ENCODE peak calls at places on chromosomes 12 and 14, in six cellular contexts. C, U, T, J, Z and F are unnamed samples. For H3K9me3, the result is how much of the 10 kb centered on the place peaks cover.

GRCh38 chr14:43406936-43407335 is 1100.1 kb downstream of the FSCB start:
- DNase-seq in C (no peak), U (no peak), T (no peak), J (no peak), Z (no peak), F (no peak)

GRCh38 chr12:9646794-9647622 is 22.5 kb upstream of the CLEC2D start:
- DNase-seq in C (no peak), U (no peak), T (peak), J (no peak), Z (no peak), F (no peak)

GRCh38 chr12:66061076-66061475 is 69.5 kb downstream of the LLPH start:
- DNase-seq in C (no peak), U (no peak), T (no peak), J (no peak), Z (no peak), F (no peak)

GRCh38 chr14:25121342-25122129 is 71.6 kb upstream of the STXBP6 start:
- DNase-seq in C (no peak), U (no peak), T (no peak), J (no peak), Z (no peak), F (no peak)

GRCh38 chr14:32896979-32897723 is 41.5 kb upstream of the NPAS3 start:
- DNase-seq in C (no peak), U (no peak), T (no peak), J (no peak), Z (no peak), F (no peak)

GRCh38 chr14:96205059-96205993 is 687 bp downstream of the BDKRB2 start:
- DNase-seq in C (no peak), U (no peak), T (peak), J (no peak), Z (no peak), F (no peak)

GRCh38 chr14:65210827-65211192 is 108.5 kb upstream of the MAX start:
- DNase-seq in C (no peak), U (no peak), T (no peak), J (no peak), Z (no peak), F (no peak)

GRCh38 chr14:78700236-78700635 is 530.1 kb downstream of the NRXN3 start:
- DNase-seq in C (no peak), U (no peak), T (no peak), J (no peak), Z (no peak), F (no peak)

GRCh38 chr12:112665971-112666370 is 125.6 kb upstream of the RPH3A start:
- DNase-seq in C (no peak), U (no peak), T (no peak), J (no peak), Z (no peak), F (no peak)

GRCh38 chr12:31985832-31986231 is 26.6 kb downstream of the RESF1 start:
- DNase-seq in C (no peak), U (no peak), T (no peak), J (no peak), Z (no peak), F (no peak)

GRCh38 chr12:91219919-91220318 is 37.3 kb upstream of the DCN start:
- DNase-seq in C (no peak), U (no peak), T (no peak), J (no peak), Z (no peak), F (no peak)

GRCh38 chr14:73283592-73284379 is 46.5 kb downstream of the PAPLN start:
- DNase-seq in C (no peak), U (no peak), T (no peak), J (no peak), Z (no peak), F (no peak)

GRCh38 chr14:57209561-57209960 is 59.1 kb downstream of the EXOC5 start:
- DNase-seq in C (no peak), U (no peak), T (no peak), J (no peak), Z (no peak), F (no peak)

GRCh38 chr12:116053479-116054195 is 223.9 kb downstream of the MED13L start:
- DNase-seq in C (peak), U (peak), T (no peak), J (peak), Z (no peak), F (no peak)

GRCh38 chr12:115049617-115050016 is 365.6 kb upstream of the TBX3 start:
- DNase-seq in C (no peak), U (no peak), T (no peak), J (no peak), Z (no peak), F (no peak)

GRCh38 chr14:29240046-29240445 is 473.5 kb downstream of the FOXG1 start:
- DNase-seq in C (no peak), U (no peak), T (no peak), J (no peak), Z (no peak), F (no peak)

GRCh38 chr12:117587646-117588287 is 226.3 kb upstream of the NOS1 start:
- DNase-seq in C (no peak), U (peak), T (peak), J (peak), Z (peak), F (peak)

GRCh38 chr12:122395319-122395718 is 27.1 kb downstream of the CLIP1 start:
- DNase-seq in C (peak), U (no peak), T (peak), J (no peak), Z (no peak), F (no peak)

GRCh38 chr14:22131749-22132476 is 457.1 kb downstream of the DAD1 start:
- DNase-seq in C (no peak), U (no peak), T (no peak), J (no peak), Z (no peak), F (peak)

GRCh38 chr14:104856157-104856868 is 8.8 kb upstream of the CEP170B start:
- DNase-seq in C (peak), U (no peak), T (no peak), J (peak), Z (no peak), F (no peak)

GRCh38 chr12:123898673-123899072 is 74.0 kb downstream of the CCDC92 start:
- DNase-seq in C (no peak), U (no peak), T (no peak), J (no peak), Z (no peak), F (no peak)

GRCh38 chr14:61537567-61538463 is 157.5 kb upstream of the HIF1A start:
- DNase-seq in C (no peak), U (no peak), T (peak), J (no peak), Z (no peak), F (no peak)

GRCh38 chr12:118981285-118982201 is at the start of gene SRRM4:
- DNase-seq in C (no peak), U (no peak), T (no peak), J (peak), Z (no peak), F (no peak)

GRCh38 chr14:103136388-103137271 is 13.4 kb downstream of the TNFAIP2 start:
- DNase-seq in C (peak), U (no peak), T (no peak), J (peak), Z (peak), F (no peak)

GRCh38 chr12:62618948-62619347 is 152.3 kb downstream of the MON2 start:
- DNase-seq in C (no peak), U (no peak), T (no peak), J (no peak), Z (no peak), F (no peak)

GRCh38 chr12:80470403-80470802 is 26.4 kb downstream of the PTPRQ start:
- DNase-seq in C (no peak), U (no peak), T (no peak), J (no peak), Z (no peak), F (no peak)

GRCh38 chr12:127130506-127131100 is 1136.4 kb upstream of the TMEM132C start:
- DNase-seq in C (no peak), U (no peak), T (no peak), J (no peak), Z (no peak), F (no peak)

GRCh38 chr12:118746176-118746575 is 235.2 kb upstream of the SRRM4 start:
- DNase-seq in C (no peak), U (no peak), T (no peak), J (no peak), Z (no peak), F (no peak)

GRCh38 chr14:22375321-22375930 is 213.6 kb downstream of the DAD1 start:
- DNase-seq in C (no peak), U (peak), T (peak), J (no peak), Z (no peak), F (no peak)

GRCh38 chr12:91111366-91112321 is at the start of gene LUM:
- DNase-seq in C (no peak), U (peak), T (no peak), J (no peak), Z (peak), F (no peak)

GRCh38 chr12:14802961-14803829 is at the start of the genes C12orf60 and WBP11:
- DNase-seq in C (peak), U (peak), T (peak), J (peak), Z (peak), F (peak)

GRCh38 chr12:115866909-115867525 is 410.5 kb downstream of the MED13L start:
- DNase-seq in C (no peak), U (no peak), T (peak), J (no peak), Z (no peak), F (no peak)

GRCh38 chr14:44945264-44945663 is 16.5 kb downstream of the KLHL28 start:
- DNase-seq in C (no peak), U (no peak), T (no peak), J (no peak), Z (no peak), F (no peak)

GRCh38 chr14:61489527-61489926 is 168.1 kb downstream of the PRKCH start:
- DNase-seq in C (no peak), U (no peak), T (no peak), J (no peak), Z (no peak), F (no peak)

GRCh38 chr14:104103061-104104005 is 17.8 kb downstream of the ASPG start:
- DNase-seq in C (peak), U (no peak), T (no peak), J (peak), Z (peak), F (no peak)

GRCh38 chr12:110501378-110501721 is 561 bp downstream of the VPS29 start:
- DNase-seq in C (peak), U (peak), T (peak), J (no peak), Z (no peak), F (no peak)

GRCh38 chr12:44227601-44228000 is 391.7 kb downstream of the TMEM117 start:
- DNase-seq in C (no peak), U (no peak), T (no peak), J (no peak), Z (no peak), F (no peak)

GRCh38 chr14:89185919-89186849 is 230.8 kb downstream of the FOXN3 start:
- DNase-seq in C (no peak), U (no peak), T (no peak), J (no peak), Z (no peak), F (no peak)

GRCh38 chr12:133235401-133236112 is at the start of gene ANHX:
- DNase-seq in C (peak), U (no peak), T (no peak), J (no peak), Z (no peak), F (no peak)

GRCh38 chr12:133234971-133235370 is 706 bp downstream of the ANHX start:
- DNase-seq in C (no peak), U (no peak), T (no peak), J (no peak), Z (no peak), F (no peak)

GRCh38 chr12:133233993-133234564 is 1.6 kb downstream of the ANHX start:
- DNase-seq in C (peak), U (no peak), T (no peak), J (no peak), Z (no peak), F (no peak)

GRCh38 chr12:133236144-133236543 is 467 bp upstream of the ANHX start:
- DNase-seq in C (peak), U (no peak), T (no peak), J (no peak), Z (no peak), F (no peak)

DNA sequence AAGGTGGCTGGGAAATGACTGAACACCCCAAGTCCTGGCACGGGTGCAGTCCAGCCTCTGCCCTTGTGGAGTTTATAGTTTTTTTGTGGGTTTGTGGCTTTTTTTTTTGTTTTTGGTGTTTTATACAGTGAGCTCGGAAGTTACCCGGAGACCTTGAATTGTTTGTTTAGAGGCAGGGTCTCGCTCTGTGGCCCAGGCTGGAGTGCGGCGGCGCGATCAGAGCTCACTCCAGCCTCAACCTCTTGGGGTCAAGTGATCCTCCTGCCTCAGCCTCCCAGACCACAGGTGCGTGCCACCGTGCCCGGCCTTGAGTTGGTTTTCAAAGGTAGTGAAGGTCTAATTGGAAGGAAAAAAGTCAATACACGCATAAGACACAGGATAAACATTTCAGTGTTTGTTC is 879 bp upstream of the ANHX start:
- DNase-seq in C (peak), U (no peak), T (no peak), J (no peak), Z (no peak), F (no peak)
- H3K9me3 ChIP-seq in C (under half), U (under half), T (half or more), J (under half), Z (under half), F (under half)

GRCh38 chr12:51669996-51670395 is 79.0 kb downstream of the SCN8A start:
- DNase-seq in C (no peak), U (no peak), T (no peak), J (no peak), Z (no peak), F (no peak)

GRCh38 chr12:51666696-51667095 is 75.7 kb downstream of the SCN8A start:
- DNase-seq in C (no peak), U (no peak), T (no peak), J (no peak), Z (no peak), F (no peak)

GRCh38 chr12:51662728-51663154 is 71.7 kb downstream of the SCN8A start:
- DNase-seq in C (no peak), U (no peak), T (no peak), J (peak), Z (no peak), F (no peak)

GRCh38 chr12:51663390-51663789 is 72.4 kb downstream of the SCN8A start:
- DNase-seq in C (no peak), U (no peak), T (no peak), J (no peak), Z (no peak), F (no peak)

GRCh38 chr12:51667269-51667668 is 76.2 kb downstream of the SCN8A start:
- DNase-seq in C (no peak), U (no peak), T (no peak), J (no peak), Z (no peak), F (no peak)
- H3K27ac ChIP-seq in C (no peak), U (no peak), T (no peak), J (no peak), Z (no peak), F (no peak)

GRCh38 chr14:106662947-106663346 is 1136.6 kb downstream of the TMEM121 start:
- DNase-seq in C (no peak), U (no peak), T (no peak), J (no peak), Z (no peak), F (no peak)

GRCh38 chr14:106666341-106666740 is 1140.0 kb downstream of the TMEM121 start:
- DNase-seq in C (no peak), U (no peak), T (no peak), J (no peak), Z (no peak), F (no peak)

GRCh38 chr14:106670006-106670405 is 1143.6 kb downstream of the TMEM121 start:
- DNase-seq in C (no peak), U (no peak), T (no peak), J (no peak), Z (no peak), F (no peak)

GRCh38 chr14:106665814-106666213 is 1139.4 kb downstream of the TMEM121 start:
- DNase-seq in C (no peak), U (no peak), T (no peak), J (no peak), Z (no peak), F (peak)
- H3K9me3 ChIP-seq in C (under half), U (under half), T (under half), J (under half), Z (under half), F (under half)

DNA sequence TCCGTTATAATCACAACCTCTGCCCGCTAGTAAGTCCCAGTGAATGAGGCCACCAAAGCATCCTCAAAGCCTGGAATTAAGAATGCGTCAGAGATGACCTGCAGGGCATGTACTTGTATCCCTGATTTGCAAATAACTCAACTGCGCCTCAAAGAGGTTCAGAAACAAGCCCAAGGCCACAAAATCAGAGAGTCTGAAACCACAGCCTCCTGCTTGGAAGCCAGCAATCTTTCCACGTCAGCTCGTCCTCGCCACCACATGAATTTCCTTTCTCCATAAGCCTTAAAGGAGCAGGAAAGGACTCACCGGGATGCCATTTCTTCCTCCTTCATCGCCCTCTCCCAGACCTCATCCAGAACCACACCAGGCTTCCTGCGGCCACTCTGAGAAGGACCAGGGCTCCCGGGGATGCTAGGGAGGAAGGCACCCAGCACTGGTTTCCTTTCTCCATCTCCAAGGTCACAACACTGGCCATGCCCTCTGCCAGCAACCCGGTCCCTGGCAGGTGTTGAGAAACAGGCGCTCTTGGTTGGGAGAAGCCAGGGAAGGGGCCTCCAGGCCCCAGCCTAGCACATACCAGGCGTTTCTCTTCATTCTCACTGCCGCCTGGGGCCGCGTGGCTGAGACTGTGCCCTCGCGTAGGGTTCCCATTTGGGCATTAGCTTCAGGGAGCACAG is 191.2 kb upstream of the DIO3 start:
- DNase-seq in C (no peak), U (no peak), T (no peak), J (no peak), Z (peak), F (no peak)
- H3K27ac ChIP-seq in C (peak), U (no peak), T (no peak), J (no peak), Z (peak), F (no peak)

GRCh38 chr12:34372003-34372402 is 349.7 kb downstream of the ALG10 start:
- DNase-seq in C (no peak), U (no peak), T (no peak), J (no peak), Z (no peak), F (no peak)
- H3K9me3 ChIP-seq in C (half or more), U (under half), T (under half), J (under half), Z (under half), F (under half)

GRCh38 chr12:94266796-94267529 is 118.6 kb downstream of the PLXNC1 start:
- DNase-seq in C (no peak), U (peak), T (no peak), J (no peak), Z (no peak), F (no peak)

GRCh38 chr12:94267530-94267877 is 119.1 kb downstream of the PLXNC1 start:
- DNase-seq in C (no peak), U (peak), T (no peak), J (no peak), Z (no peak), F (no peak)

GRCh38 chr12:94265521-94265920 is 117.1 kb downstream of the PLXNC1 start:
- DNase-seq in C (no peak), U (no peak), T (no peak), J (no peak), Z (no peak), F (no peak)

GRCh38 chr12:94266390-94266789 is 118.0 kb downstream of the PLXNC1 start:
- DNase-seq in C (no peak), U (no peak), T (no peak), J (no peak), Z (no peak), F (no peak)

GRCh38 chr12:94265966-94266365 is 117.6 kb downstream of the PLXNC1 start:
- DNase-seq in C (no peak), U (no peak), T (no peak), J (no peak), Z (no peak), F (no peak)
- H3K27ac ChIP-seq in C (no peak), U (no peak), T (no peak), J (no peak), Z (no peak), F (no peak)

GRCh38 chr14:105924951-105925591 is 398.7 kb downstream of the TMEM121 start:
- DNase-seq in C (peak), U (no peak), T (no peak), J (peak), Z (no peak), F (no peak)
- H3K9me3 ChIP-seq in C (under half), U (under half), T (under half), J (under half), Z (under half), F (under half)

GRCh38 chr14:37622231-37622923 is 26.9 kb downstream of the TTC6 start:
- DNase-seq in C (no peak), U (no peak), T (no peak), J (no peak), Z (no peak), F (no peak)
- H3K27ac ChIP-seq in C (no peak), U (no peak), T (no peak), J (no peak), Z (no peak), F (no peak)

GRCh38 chr12:133215724-133216123 is 20.0 kb downstream of the ANHX start:
- DNase-seq in C (peak), U (no peak), T (no peak), J (no peak), Z (no peak), F (no peak)
- H3K9me3 ChIP-seq in C (half or more), U (under half), T (half or more), J (under half), Z (under half), F (half or more)